ENCODE peak calls at places on chromosomes 11 and 22, in six cellular contexts. One of them, this sample, is unnamed.

GRCh38 chr22:48890693-48891554 is 936.7 kb downstream of the BRD1 start:
- DNase-seq in endothelial cell of umbilical vein: no peak
- DNase-seq in HCT116: no peak
- DNase-seq in kidney: no peak
- DNase-seq in DND-41: no peak
- DNase-seq in MM.1S: no peak
- DNase-seq in this sample: peak

GRCh38 chr11:65427691-65428577 is 5.3 kb downstream of the NEAT1 start:
- DNase-seq in endothelial cell of umbilical vein: peak
- DNase-seq in HCT116: peak
- DNase-seq in kidney: peak
- DNase-seq in DND-41: no peak
- DNase-seq in MM.1S: peak
- DNase-seq in this sample: peak

GRCh38 chr22:39967996-39968968 is 8.1 kb downstream of the TMA7B start:
- DNase-seq in endothelial cell of umbilical vein: no peak
- DNase-seq in HCT116: no peak
- DNase-seq in kidney: no peak
- DNase-seq in DND-41: no peak
- DNase-seq in MM.1S: no peak
- DNase-seq in this sample: no peak

GRCh38 chr11:26916805-26917204 is 77.1 kb upstream of the FIBIN start:
- DNase-seq in endothelial cell of umbilical vein: no peak
- DNase-seq in HCT116: no peak
- DNase-seq in kidney: no peak
- DNase-seq in DND-41: no peak
- DNase-seq in MM.1S: no peak
- DNase-seq in this sample: no peak

GRCh38 chr22:31230155-31230870 is 18.2 kb downstream of the LIMK2 start:
- DNase-seq in endothelial cell of umbilical vein: peak
- DNase-seq in HCT116: no peak
- DNase-seq in kidney: no peak
- DNase-seq in DND-41: no peak
- DNase-seq in MM.1S: no peak
- DNase-seq in this sample: no peak

GRCh38 chr22:20537325-20537756 is 29.9 kb downstream of the MED15 start:
- DNase-seq in endothelial cell of umbilical vein: no peak
- DNase-seq in HCT116: no peak
- DNase-seq in kidney: no peak
- DNase-seq in DND-41: no peak
- DNase-seq in MM.1S: no peak
- DNase-seq in this sample: no peak

GRCh38 chr11:19677380-19678080 is 35.1 kb upstream of the NAV2 start:
- DNase-seq in endothelial cell of umbilical vein: no peak
- DNase-seq in HCT116: no peak
- DNase-seq in kidney: no peak
- DNase-seq in DND-41: no peak
- DNase-seq in MM.1S: no peak
- DNase-seq in this sample: no peak

GRCh38 chr22:43197271-43197941 is 10.5 kb upstream of the TTLL12 start:
- DNase-seq in endothelial cell of umbilical vein: no peak
- DNase-seq in HCT116: no peak
- DNase-seq in kidney: peak
- DNase-seq in DND-41: no peak
- DNase-seq in MM.1S: peak
- DNase-seq in this sample: no peak

GRCh38 chr22:47395481-47395880 is 633.0 kb downstream of the TBC1D22A start:
- DNase-seq in endothelial cell of umbilical vein: no peak
- DNase-seq in HCT116: no peak
- DNase-seq in kidney: peak
- DNase-seq in DND-41: no peak
- DNase-seq in MM.1S: no peak
- DNase-seq in this sample: no peak

GRCh38 chr11:70087446-70088167 is 9.5 kb downstream of the ANO1 start:
- DNase-seq in endothelial cell of umbilical vein: no peak
- DNase-seq in HCT116: no peak
- DNase-seq in kidney: no peak
- DNase-seq in DND-41: no peak
- DNase-seq in MM.1S: no peak
- DNase-seq in this sample: no peak

GRCh38 chr22:49999063-49999900 is 13.3 kb downstream of the IL17REL start:
- DNase-seq in endothelial cell of umbilical vein: no peak
- DNase-seq in HCT116: no peak
- DNase-seq in kidney: peak
- DNase-seq in DND-41: no peak
- DNase-seq in MM.1S: no peak
- DNase-seq in this sample: no peak

GRCh38 chr22:38754247-38755154 is 1.3 kb downstream of the SUN2 start:
- DNase-seq in endothelial cell of umbilical vein: peak
- DNase-seq in HCT116: no peak
- DNase-seq in kidney: peak
- DNase-seq in DND-41: peak
- DNase-seq in MM.1S: peak
- DNase-seq in this sample: peak

GRCh38 chr11:90722552-90723190 is 499.8 kb upstream of the CHORDC1 start:
- DNase-seq in endothelial cell of umbilical vein: no peak
- DNase-seq in HCT116: no peak
- DNase-seq in kidney: no peak
- DNase-seq in DND-41: no peak
- DNase-seq in MM.1S: no peak
- DNase-seq in this sample: no peak

GRCh38 chr11:76723142-76723541 is 52.6 kb upstream of the LRRC32 start:
- DNase-seq in endothelial cell of umbilical vein: no peak
- DNase-seq in HCT116: no peak
- DNase-seq in kidney: no peak
- DNase-seq in DND-41: no peak
- DNase-seq in MM.1S: no peak
- DNase-seq in this sample: no peak

GRCh38 chr11:79415411-79415810 is 25.4 kb downstream of the TENM4 start:
- DNase-seq in endothelial cell of umbilical vein: no peak
- DNase-seq in HCT116: no peak
- DNase-seq in kidney: no peak
- DNase-seq in DND-41: no peak
- DNase-seq in MM.1S: no peak
- DNase-seq in this sample: no peak

GRCh38 chr11:76175731-76176303 is 30.5 kb downstream of the WNT11 start:
- DNase-seq in endothelial cell of umbilical vein: no peak
- DNase-seq in HCT116: no peak
- DNase-seq in kidney: no peak
- DNase-seq in DND-41: no peak
- DNase-seq in MM.1S: no peak
- DNase-seq in this sample: no peak

GRCh38 chr11:110283862-110284261 is 12.6 kb downstream of the RDX start:
- DNase-seq in endothelial cell of umbilical vein: no peak
- DNase-seq in HCT116: no peak
- DNase-seq in kidney: no peak
- DNase-seq in DND-41: no peak
- DNase-seq in MM.1S: no peak
- DNase-seq in this sample: no peak

GRCh38 chr11:9095421-9095820 is 4.0 kb upstream of the SCUBE2 start:
- DNase-seq in endothelial cell of umbilical vein: no peak
- DNase-seq in HCT116: no peak
- DNase-seq in kidney: no peak
- DNase-seq in DND-41: no peak
- DNase-seq in MM.1S: no peak
- DNase-seq in this sample: no peak

GRCh38 chr11:9091044-9091936 is at the start of gene SCUBE2:
- DNase-seq in endothelial cell of umbilical vein: no peak
- DNase-seq in HCT116: no peak
- DNase-seq in kidney: no peak
- DNase-seq in DND-41: no peak
- DNase-seq in MM.1S: no peak
- DNase-seq in this sample: peak

GRCh38 chr11:9094420-9094819 is 3.0 kb upstream of the SCUBE2 start:
- DNase-seq in endothelial cell of umbilical vein: no peak
- DNase-seq in HCT116: no peak
- DNase-seq in kidney: no peak
- DNase-seq in DND-41: no peak
- DNase-seq in MM.1S: no peak
- DNase-seq in this sample: no peak

GRCh38 chr11:9092085-9092484 is 686 bp upstream of the SCUBE2 start:
- DNase-seq in endothelial cell of umbilical vein: no peak
- DNase-seq in HCT116: no peak
- DNase-seq in kidney: no peak
- DNase-seq in DND-41: no peak
- DNase-seq in MM.1S: no peak
- DNase-seq in this sample: no peak

DNA sequence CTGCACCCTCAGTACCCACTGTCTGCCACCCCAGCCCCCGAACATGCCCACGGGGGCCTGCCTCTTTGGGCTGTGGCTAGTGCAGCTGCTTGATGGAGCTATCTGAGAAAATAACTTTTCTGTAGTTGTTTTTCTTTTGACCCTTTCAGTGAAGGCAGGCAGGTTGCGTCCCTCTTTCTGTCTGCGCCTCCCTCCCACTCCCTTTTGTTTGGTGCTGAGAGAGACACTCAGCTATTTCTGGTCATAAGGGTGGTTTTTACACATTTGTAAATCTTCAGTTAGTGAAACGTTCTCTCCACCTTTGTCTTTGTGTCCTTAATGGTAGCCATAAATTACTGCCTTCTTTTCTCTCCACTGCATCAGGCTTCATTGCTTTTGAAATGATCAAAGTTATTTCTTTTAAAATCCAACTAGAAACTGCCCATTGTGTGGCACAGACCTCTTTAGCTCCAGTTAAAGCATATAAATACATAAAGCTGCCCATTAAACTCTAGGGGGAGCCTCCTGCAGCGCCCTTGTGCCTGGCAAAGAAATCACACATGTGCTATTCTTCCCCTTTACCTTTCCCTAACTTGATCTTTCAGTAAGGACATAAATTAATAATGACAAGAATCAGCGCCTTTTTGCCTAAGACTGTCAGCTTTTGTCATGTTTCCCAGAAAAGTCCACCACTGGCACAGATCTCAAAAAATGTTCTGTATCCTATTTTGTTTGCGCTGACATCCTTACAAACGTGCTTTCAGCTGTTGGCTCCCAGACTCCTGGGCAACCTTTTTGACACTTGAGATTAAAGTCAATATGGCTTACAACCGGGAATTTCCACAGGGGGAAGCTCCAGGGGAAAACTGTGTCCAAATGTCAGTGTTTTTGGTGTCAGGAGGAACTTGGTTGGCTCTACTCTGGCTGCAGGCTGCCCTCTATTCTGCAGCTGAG is 1.7 kb upstream of the SCUBE2 start:
- DNase-seq in endothelial cell of umbilical vein: peak
- DNase-seq in HCT116: no peak
- DNase-seq in kidney: no peak
- DNase-seq in DND-41: no peak
- DNase-seq in MM.1S: no peak
- DNase-seq in this sample: no peak
- TF ChIP-seq CTCF in endothelial cell of umbilical vein: no peak
- TF ChIP-seq CTCF in HCT116: peak
- TF ChIP-seq CTCF in kidney: no peak
- TF ChIP-seq CTCF in DND-41: peak
- TF ChIP-seq CTCF in MM.1S: peak
- TF ChIP-seq CTCF in this sample: no peak

DNA sequence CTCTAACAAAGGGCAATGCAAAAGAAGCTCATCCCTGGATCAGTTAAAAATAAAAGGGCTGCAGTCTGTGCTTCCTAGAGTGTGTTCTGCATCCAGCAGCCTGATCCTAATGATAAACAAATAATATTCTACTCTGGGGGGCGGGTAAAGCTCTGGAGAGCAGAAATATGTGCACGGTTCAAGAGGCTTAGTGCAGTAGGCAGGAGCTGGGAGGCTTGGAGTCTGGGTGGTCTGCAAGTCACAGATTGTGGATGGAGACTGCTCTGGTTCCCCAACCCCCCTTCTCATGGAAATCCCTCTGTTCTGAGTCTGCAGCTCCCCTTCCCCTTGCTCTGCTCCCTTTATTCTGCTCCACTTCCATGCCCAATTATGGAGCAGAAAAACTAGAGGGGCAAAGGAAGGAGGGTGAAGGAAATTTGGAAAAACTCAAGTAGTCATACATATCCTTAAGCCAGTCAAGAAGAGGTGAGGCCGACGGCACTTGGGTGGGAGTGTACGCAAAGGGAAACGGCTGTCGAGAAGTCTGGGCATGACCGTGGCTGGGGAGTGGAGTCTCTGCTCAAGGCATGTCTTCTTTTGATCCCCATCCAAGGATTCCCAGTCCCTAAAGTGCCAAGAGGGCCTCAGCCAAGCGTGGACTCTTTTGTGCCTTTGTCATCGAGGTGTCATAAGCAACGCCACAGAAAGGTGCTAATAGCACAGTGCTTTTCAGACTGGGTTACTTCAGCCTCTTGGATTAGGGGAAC is 16.3 kb upstream of the CLMP start:
- DNase-seq in endothelial cell of umbilical vein: no peak
- DNase-seq in HCT116: no peak
- DNase-seq in kidney: no peak
- DNase-seq in DND-41: no peak
- DNase-seq in MM.1S: no peak
- DNase-seq in this sample: no peak
- H3K9ac ChIP-seq in endothelial cell of umbilical vein: no peak
- H3K9ac ChIP-seq in HCT116: no peak
- H3K9ac ChIP-seq in kidney: no peak
- H3K9ac ChIP-seq in DND-41: no peak
- H3K9ac ChIP-seq in MM.1S: no peak
- H3K9ac ChIP-seq in this sample: no peak

DNA sequence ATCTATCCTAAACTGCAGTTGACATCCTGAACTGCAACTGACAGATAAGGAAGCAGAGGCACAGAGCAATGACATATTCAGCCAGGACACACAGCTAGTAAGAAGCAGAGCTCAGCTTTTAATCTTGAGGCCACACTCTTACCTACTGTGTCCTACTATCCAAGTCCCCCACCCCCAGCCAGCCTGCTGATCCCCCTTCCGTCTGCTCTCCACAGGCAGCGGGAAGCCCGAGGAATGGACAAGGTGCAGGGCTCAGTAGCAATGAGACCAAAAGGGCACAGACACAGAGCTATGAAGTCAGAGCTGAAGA is 4.3 kb downstream of the POLR3H start:
- DNase-seq in endothelial cell of umbilical vein: no peak
- DNase-seq in HCT116: no peak
- DNase-seq in kidney: no peak
- DNase-seq in DND-41: no peak
- DNase-seq in MM.1S: no peak
- DNase-seq in this sample: no peak
- TF ChIP-seq CTCF in endothelial cell of umbilical vein: no peak
- TF ChIP-seq CTCF in HCT116: no peak
- TF ChIP-seq CTCF in kidney: no peak
- TF ChIP-seq CTCF in DND-41: no peak
- TF ChIP-seq CTCF in MM.1S: no peak
- TF ChIP-seq CTCF in this sample: no peak

GRCh38 chr22:19518568-19519030 is 5.6 kb downstream of the CLDN5 start:
- DNase-seq in endothelial cell of umbilical vein: no peak
- DNase-seq in HCT116: no peak
- DNase-seq in kidney: no peak
- DNase-seq in DND-41: no peak
- DNase-seq in MM.1S: no peak
- DNase-seq in this sample: no peak

GRCh38 chr22:19516378-19517170 is 7.6 kb downstream of the CLDN5 start:
- DNase-seq in endothelial cell of umbilical vein: no peak
- DNase-seq in HCT116: no peak
- DNase-seq in kidney: no peak
- DNase-seq in DND-41: no peak
- DNase-seq in MM.1S: no peak
- DNase-seq in this sample: no peak

GRCh38 chr22:19515654-19516377 is 8.4 kb downstream of the CLDN5 start:
- DNase-seq in endothelial cell of umbilical vein: no peak
- DNase-seq in HCT116: no peak
- DNase-seq in kidney: no peak
- DNase-seq in DND-41: no peak
- DNase-seq in MM.1S: no peak
- DNase-seq in this sample: no peak

GRCh38 chr22:19517919-19518567 is 6.2 kb downstream of the CLDN5 start:
- DNase-seq in endothelial cell of umbilical vein: no peak
- DNase-seq in HCT116: no peak
- DNase-seq in kidney: no peak
- DNase-seq in DND-41: no peak
- DNase-seq in MM.1S: no peak
- DNase-seq in this sample: no peak

GRCh38 chr22:19517171-19517500 is 7.1 kb downstream of the CLDN5 start:
- DNase-seq in endothelial cell of umbilical vein: no peak
- DNase-seq in HCT116: no peak
- DNase-seq in kidney: no peak
- DNase-seq in DND-41: no peak
- DNase-seq in MM.1S: no peak
- DNase-seq in this sample: no peak
- H3K9ac ChIP-seq in endothelial cell of umbilical vein: no peak
- H3K9ac ChIP-seq in HCT116: no peak
- H3K9ac ChIP-seq in kidney: no peak
- H3K9ac ChIP-seq in DND-41: no peak
- H3K9ac ChIP-seq in MM.1S: no peak
- H3K9ac ChIP-seq in this sample: no peak

This sample was measured in colonic mucosa.